ENCODE peak calls at places on chromosomes 16 and 17, in nine cellular contexts. One of them, this sample, is unnamed.

GRCh38 chr16:1705688-1706385 is at the start of gene MAPK8IP3:
- DNase-seq in GM23338: peak
- DNase-seq in Right ventricle myocardium superior: peak
- DNase-seq in GM03348: peak
- DNase-seq in posterior vena cava: peak
- DNase-seq in NCI-H774: peak
- DNase-seq in kidney tubule cell: peak
- DNase-seq in iris pigment epithelial cell: peak
- DNase-seq in heart left ventricle: peak
- DNase-seq in this sample: peak

GRCh38 chr16:83953796-83954576 is 946 bp downstream of the OSGIN1 start:
- DNase-seq in GM23338: peak
- DNase-seq in Right ventricle myocardium superior: peak
- DNase-seq in GM03348: no peak
- DNase-seq in posterior vena cava: no peak
- DNase-seq in NCI-H774: no peak
- DNase-seq in kidney tubule cell: peak
- DNase-seq in iris pigment epithelial cell: peak
- DNase-seq in heart left ventricle: no peak
- DNase-seq in this sample: no peak

GRCh38 chr16:57150682-57151330 is 35.0 kb downstream of the PSME3IP1 start:
- DNase-seq in GM23338: peak
- DNase-seq in Right ventricle myocardium superior: no peak
- DNase-seq in GM03348: no peak
- DNase-seq in posterior vena cava: peak
- DNase-seq in NCI-H774: no peak
- DNase-seq in kidney tubule cell: peak
- DNase-seq in iris pigment epithelial cell: peak
- DNase-seq in heart left ventricle: no peak
- DNase-seq in this sample: no peak

GRCh38 chr16:87620201-87620495 is 17.8 kb downstream of the JPH3 start:
- DNase-seq in GM23338: peak
- DNase-seq in Right ventricle myocardium superior: no peak
- DNase-seq in GM03348: no peak
- DNase-seq in posterior vena cava: no peak
- DNase-seq in NCI-H774: no peak
- DNase-seq in kidney tubule cell: no peak
- DNase-seq in iris pigment epithelial cell: no peak
- DNase-seq in heart left ventricle: no peak
- DNase-seq in this sample: no peak

GRCh38 chr16:14325921-14326401 is 254.8 kb downstream of the MRTFB start:
- DNase-seq in GM23338: no peak
- DNase-seq in Right ventricle myocardium superior: no peak
- DNase-seq in GM03348: no peak
- DNase-seq in posterior vena cava: no peak
- DNase-seq in NCI-H774: no peak
- DNase-seq in kidney tubule cell: no peak
- DNase-seq in iris pigment epithelial cell: peak
- DNase-seq in heart left ventricle: no peak
- DNase-seq in this sample: no peak

GRCh38 chr17:81282141-81282540 is 13.0 kb downstream of the SLC38A10 start:
- DNase-seq in GM23338: no peak
- DNase-seq in Right ventricle myocardium superior: no peak
- DNase-seq in GM03348: no peak
- DNase-seq in posterior vena cava: no peak
- DNase-seq in NCI-H774: no peak
- DNase-seq in kidney tubule cell: no peak
- DNase-seq in iris pigment epithelial cell: no peak
- DNase-seq in heart left ventricle: no peak
- DNase-seq in this sample: no peak

GRCh38 chr17:80790981-80791742 is 200.5 kb upstream of the CHMP6 start:
- DNase-seq in GM23338: no peak
- DNase-seq in Right ventricle myocardium superior: no peak
- DNase-seq in GM03348: no peak
- DNase-seq in posterior vena cava: peak
- DNase-seq in NCI-H774: no peak
- DNase-seq in kidney tubule cell: no peak
- DNase-seq in iris pigment epithelial cell: peak
- DNase-seq in heart left ventricle: no peak
- DNase-seq in this sample: no peak

GRCh38 chr17:17990282-17990681 is 17.6 kb downstream of the DRC3 start:
- DNase-seq in GM23338: no peak
- DNase-seq in Right ventricle myocardium superior: no peak
- DNase-seq in GM03348: no peak
- DNase-seq in posterior vena cava: no peak
- DNase-seq in NCI-H774: no peak
- DNase-seq in kidney tubule cell: peak
- DNase-seq in iris pigment epithelial cell: no peak
- DNase-seq in heart left ventricle: no peak
- DNase-seq in this sample: no peak

GRCh38 chr17:70076189-70076588 is 1.2 kb downstream of the KCNJ16 start:
- DNase-seq in GM23338: no peak
- DNase-seq in Right ventricle myocardium superior: no peak
- DNase-seq in GM03348: no peak
- DNase-seq in posterior vena cava: no peak
- DNase-seq in NCI-H774: no peak
- DNase-seq in kidney tubule cell: no peak
- DNase-seq in iris pigment epithelial cell: peak
- DNase-seq in heart left ventricle: no peak
- DNase-seq in this sample: no peak

GRCh38 chr17:50095626-50096037 is 481 bp downstream of the PDK2 start:
- DNase-seq in GM23338: peak
- DNase-seq in Right ventricle myocardium superior: no peak
- DNase-seq in GM03348: no peak
- DNase-seq in posterior vena cava: no peak
- DNase-seq in NCI-H774: no peak
- DNase-seq in kidney tubule cell: no peak
- DNase-seq in iris pigment epithelial cell: no peak
- DNase-seq in heart left ventricle: no peak
- DNase-seq in this sample: no peak

GRCh38 chr17:51435641-51436091 is 175.3 kb downstream of the UTP18 start:
- DNase-seq in GM23338: peak
- DNase-seq in Right ventricle myocardium superior: peak
- DNase-seq in GM03348: no peak
- DNase-seq in posterior vena cava: no peak
- DNase-seq in NCI-H774: peak
- DNase-seq in kidney tubule cell: peak
- DNase-seq in iris pigment epithelial cell: peak
- DNase-seq in heart left ventricle: no peak
- DNase-seq in this sample: no peak

GRCh38 chr16:19607610-19608280 is 52.2 kb downstream of the VPS35L start:
- DNase-seq in GM23338: no peak
- DNase-seq in Right ventricle myocardium superior: no peak
- DNase-seq in GM03348: peak
- DNase-seq in posterior vena cava: no peak
- DNase-seq in NCI-H774: no peak
- DNase-seq in kidney tubule cell: peak
- DNase-seq in iris pigment epithelial cell: peak
- DNase-seq in heart left ventricle: no peak
- DNase-seq in this sample: no peak

GRCh38 chr17:2779545-2779944 is 16.7 kb upstream of the RAP1GAP2 start:
- DNase-seq in GM23338: no peak
- DNase-seq in Right ventricle myocardium superior: no peak
- DNase-seq in GM03348: no peak
- DNase-seq in posterior vena cava: no peak
- DNase-seq in NCI-H774: no peak
- DNase-seq in kidney tubule cell: no peak
- DNase-seq in iris pigment epithelial cell: no peak
- DNase-seq in heart left ventricle: no peak
- DNase-seq in this sample: no peak

GRCh38 chr17:17740627-17741237 is 59.5 kb downstream of the RAI1 start:
- DNase-seq in GM23338: no peak
- DNase-seq in Right ventricle myocardium superior: no peak
- DNase-seq in GM03348: no peak
- DNase-seq in posterior vena cava: no peak
- DNase-seq in NCI-H774: no peak
- DNase-seq in kidney tubule cell: peak
- DNase-seq in iris pigment epithelial cell: no peak
- DNase-seq in heart left ventricle: no peak
- DNase-seq in this sample: no peak

GRCh38 chr17:49585422-49586027 is 9.9 kb downstream of the NXPH3 start:
- DNase-seq in GM23338: peak
- DNase-seq in Right ventricle myocardium superior: no peak
- DNase-seq in GM03348: no peak
- DNase-seq in posterior vena cava: no peak
- DNase-seq in NCI-H774: no peak
- DNase-seq in kidney tubule cell: no peak
- DNase-seq in iris pigment epithelial cell: no peak
- DNase-seq in heart left ventricle: no peak
- DNase-seq in this sample: peak

GRCh38 chr17:58233547-58233946 is 4.8 kb upstream of the LPO start:
- DNase-seq in GM23338: no peak
- DNase-seq in Right ventricle myocardium superior: no peak
- DNase-seq in GM03348: no peak
- DNase-seq in posterior vena cava: no peak
- DNase-seq in NCI-H774: no peak
- DNase-seq in kidney tubule cell: no peak
- DNase-seq in iris pigment epithelial cell: no peak
- DNase-seq in heart left ventricle: no peak
- DNase-seq in this sample: no peak

GRCh38 chr17:48293319-48294192 is 136.5 kb downstream of the SKAP1 start:
- DNase-seq in GM23338: peak
- DNase-seq in Right ventricle myocardium superior: no peak
- DNase-seq in GM03348: no peak
- DNase-seq in posterior vena cava: no peak
- DNase-seq in NCI-H774: no peak
- DNase-seq in kidney tubule cell: no peak
- DNase-seq in iris pigment epithelial cell: peak
- DNase-seq in heart left ventricle: no peak
- DNase-seq in this sample: no peak

GRCh38 chr16:83338941-83339340 is 468.8 kb upstream of the HSBP1 start:
- DNase-seq in GM23338: no peak
- DNase-seq in Right ventricle myocardium superior: no peak
- DNase-seq in GM03348: peak
- DNase-seq in posterior vena cava: no peak
- DNase-seq in NCI-H774: no peak
- DNase-seq in kidney tubule cell: no peak
- DNase-seq in iris pigment epithelial cell: peak
- DNase-seq in heart left ventricle: no peak
- DNase-seq in this sample: no peak

GRCh38 chr17:34511265-34511664 is 68.1 kb upstream of the TMEM132E start:
- DNase-seq in GM23338: no peak
- DNase-seq in Right ventricle myocardium superior: no peak
- DNase-seq in GM03348: no peak
- DNase-seq in posterior vena cava: no peak
- DNase-seq in NCI-H774: no peak
- DNase-seq in kidney tubule cell: no peak
- DNase-seq in iris pigment epithelial cell: no peak
- DNase-seq in heart left ventricle: no peak
- DNase-seq in this sample: no peak

GRCh38 chr16:84312783-84313382 is 18.2 kb downstream of the WFDC1 start:
- DNase-seq in GM23338: peak
- DNase-seq in Right ventricle myocardium superior: no peak
- DNase-seq in GM03348: no peak
- DNase-seq in posterior vena cava: no peak
- DNase-seq in NCI-H774: no peak
- DNase-seq in kidney tubule cell: peak
- DNase-seq in iris pigment epithelial cell: no peak
- DNase-seq in heart left ventricle: no peak
- DNase-seq in this sample: no peak

GRCh38 chr17:67531291-67531690 is 154.2 kb downstream of the PITPNC1 start:
- DNase-seq in GM23338: peak
- DNase-seq in Right ventricle myocardium superior: peak
- DNase-seq in GM03348: no peak
- DNase-seq in posterior vena cava: no peak
- DNase-seq in NCI-H774: peak
- DNase-seq in kidney tubule cell: no peak
- DNase-seq in iris pigment epithelial cell: no peak
- DNase-seq in heart left ventricle: no peak
- DNase-seq in this sample: no peak